ENCODE peak calls at places on chromosome 12, in six cellular contexts. C, B, J, I, E and N are unnamed samples.

GRCh38 chr12:29365091-29365490 is 15.9 kb downstream of the ERGIC2 start:
- DNase-seq in C (no peak), B (no peak), J (no peak), I (no peak), E (no peak), N (no peak)

GRCh38 chr12:60684988-60685655 is 1089.3 kb downstream of the SLC16A7 start:
- DNase-seq in C (no peak), B (no peak), J (no peak), I (no peak), E (no peak), N (no peak)

GRCh38 chr12:72574138-72574537 is 302.0 kb downstream of the TRHDE start:
- DNase-seq in C (no peak), B (no peak), J (no peak), I (no peak), E (no peak), N (no peak)

GRCh38 chr12:56087220-56087619 is 7.3 kb downstream of the ERBB3 start:
- DNase-seq in C (no peak), B (peak; percentile 42), J (no peak), I (peak; percentile 11), E (no peak), N (no peak)

GRCh38 chr12:40063424-40063823 is 42.5 kb downstream of the SLC2A13 start:
- DNase-seq in C (no peak), B (no peak), J (no peak), I (peak; percentile 11), E (no peak), N (no peak)

GRCh38 chr12:50039151-50039835 is 14.0 kb upstream of the RACGAP1 start:
- DNase-seq in C (peak; percentile 72), B (peak; percentile 88), J (peak; percentile 74), I (peak; percentile 79), E (peak; percentile 49), N (peak; percentile 50)

GRCh38 chr12:123062682-123063426 is 82.4 kb downstream of the ARL6IP4 start:
- DNase-seq in C (peak; percentile 46), B (peak; percentile 61), J (peak; percentile 57), I (peak; percentile 63), E (no peak), N (no peak)

GRCh38 chr12:74647241-74647640 is 109.6 kb downstream of the ATXN7L3B start:
- DNase-seq in C (no peak), B (no peak), J (no peak), I (no peak), E (no peak), N (no peak)

GRCh38 chr12:41531147-41531829 is 343.2 kb downstream of the PDZRN4 start:
- DNase-seq in C (no peak), B (no peak), J (no peak), I (no peak), E (peak; percentile 37), N (no peak)

GRCh38 chr12:53252349-53252916 is 15.7 kb upstream of the ESPL1 start:
- DNase-seq in C (peak; percentile 40), B (no peak), J (no peak), I (peak; percentile 37), E (no peak), N (no peak)

GRCh38 chr12:52090291-52090690 is 10.8 kb downstream of the SMIM41 start:
- DNase-seq in C (no peak), B (no peak), J (no peak), I (no peak), E (no peak), N (no peak)

GRCh38 chr12:78331764-78332163 is 501.1 kb downstream of the NAV3 start:
- DNase-seq in C (no peak), B (no peak), J (no peak), I (no peak), E (no peak), N (no peak)

GRCh38 chr12:31859232-31859977 is 99.8 kb upstream of the RESF1 start:
- DNase-seq in C (no peak), B (no peak), J (no peak), I (no peak), E (no peak), N (no peak)

GRCh38 chr12:49609059-49609874 is 3.8 kb upstream of the FAM186B start:
- DNase-seq in C (no peak), B (no peak), J (no peak), I (no peak), E (no peak), N (no peak)

GRCh38 chr12:58233886-58234285 is 292.5 kb downstream of the ATP23 start:
- DNase-seq in C (no peak), B (no peak), J (no peak), I (no peak), E (no peak), N (no peak)

GRCh38 chr12:26224657-26225056 is 29.3 kb downstream of the SSPN start:
- DNase-seq in C (no peak), B (no peak), J (no peak), I (no peak), E (no peak), N (no peak)

GRCh38 chr12:89907659-89908058 is 199.0 kb upstream of the ATP2B1 start:
- DNase-seq in C (no peak), B (no peak), J (no peak), I (no peak), E (no peak), N (no peak)

GRCh38 chr12:115398311-115398781 is 714.4 kb upstream of the TBX3 start:
- DNase-seq in C (no peak), B (no peak), J (no peak), I (no peak), E (no peak), N (no peak)

GRCh38 chr12:53221203-53222076 is 10.6 kb downstream of the RARG start:
- DNase-seq in C (no peak), B (peak; percentile 64), J (peak; percentile 29), I (peak; percentile 44), E (peak; percentile 24), N (peak; percentile 60)

GRCh38 chr12:68375701-68376469 is 43.7 kb upstream of the MDM1 start:
- DNase-seq in C (no peak), B (no peak), J (peak; percentile 11), I (peak; percentile 51), E (no peak), N (no peak)

GRCh38 chr12:96220902-96221301 is 26.7 kb downstream of the ELK3 start:
- DNase-seq in C (no peak), B (no peak), J (peak; percentile 42), I (no peak), E (no peak), N (no peak)

GRCh38 chr12:26319511-26319910 is 124.1 kb downstream of the SSPN start:
- DNase-seq in C (peak; percentile 81), B (peak; percentile 26), J (peak; percentile 87), I (peak; percentile 95), E (no peak), N (no peak)

GRCh38 chr12:85688837-85689236 is 147.4 kb downstream of the RASSF9 start:
- DNase-seq in C (no peak), B (no peak), J (no peak), I (peak; percentile 14), E (no peak), N (no peak)

GRCh38 chr12:98438826-98439225 is 76.6 kb upstream of the TMPO start:
- DNase-seq in C (no peak), B (no peak), J (no peak), I (no peak), E (no peak), N (no peak)

GRCh38 chr12:72282721-72283120 is 10.6 kb downstream of the TRHDE start:
- DNase-seq in C (no peak), B (no peak), J (peak; percentile 34), I (no peak), E (no peak), N (no peak)

GRCh38 chr12:109387425-109388166 is 39.9 kb downstream of the MYO1H start:
- DNase-seq in C (peak; percentile 35), B (no peak), J (no peak), I (peak; percentile 53), E (no peak), N (no peak)

GRCh38 chr12:109650808-109651207 is 62.8 kb upstream of the FAM222A start:
- DNase-seq in C (no peak), B (no peak), J (no peak), I (no peak), E (no peak), N (no peak)

GRCh38 chr12:124514996-124515932 is 52.1 kb downstream of the NCOR2 start:
- DNase-seq in C (no peak), B (no peak), J (no peak), I (no peak), E (no peak), N (no peak)

GRCh38 chr12:88471641-88472040 is 108.6 kb downstream of the KITLG start:
- DNase-seq in C (no peak), B (peak; percentile 27), J (peak; percentile 48), I (peak; percentile 92), E (no peak), N (no peak)